ENCODE peak calls at places on chromosomes 4 and X, in ten cellular contexts. R is T-cell; X is NCI-H2171 treated with DMSO at 0.1 percent for 48 hours; T is right cardiac atrium; U is NCI-H1436; N is stimulated activated CD4-positive, alpha-beta T cell treated with anti-CD3 and anti-CD28 coated beads, TNF-alpha, amount 100 ng/mL, for 1 hour; S is GM12864; F is EH; G is DMS153; B is GM04504. Y is an unnamed sample.

GRCh38 chr4:7872264-7872771 is 67.3 kb downstream of the AFAP1 start:
- DNase-seq in R (no peak), X (peak; percentile 96), T (peak; percentile 86), U (no peak), N (no peak), S (no peak), F (peak; percentile 95), G (no peak), B (peak; percentile 88), Y (no peak)

GRCh38 chr4:133402616-133403015 is 253.5 kb downstream of the PCDH10 start:
- DNase-seq in R (no peak), X (no peak), T (no peak), U (no peak), N (no peak), S (no peak), F (peak; percentile 7), G (no peak), B (peak; percentile 1), Y (no peak)

GRCh38 chr4:104015680-104016079 is 295.9 kb upstream of the TACR3 start:
- DNase-seq in R (no peak), X (no peak), T (no peak), U (peak; percentile 41), N (no peak), S (no peak), F (no peak), G (peak; percentile 34), B (no peak), Y (no peak)

GRCh38 chr4:83709627-83710026 is 173.7 kb downstream of the GPAT3 start:
- DNase-seq in R (no peak), X (no peak), T (no peak), U (no peak), N (no peak), S (no peak), F (no peak), G (no peak), B (no peak), Y (no peak)

GRCh38 chr4:66266035-66266434 is 595.7 kb upstream of the EPHA5 start:
- DNase-seq in R (no peak), X (peak; percentile 19), T (no peak), U (no peak), N (no peak), S (no peak), F (no peak), G (no peak), B (no peak), Y (no peak)

GRCh38 chr4:42484630-42485029 is 87.3 kb downstream of the SHISA3 start:
- DNase-seq in R (no peak), X (no peak), T (no peak), U (no peak), N (no peak), S (no peak), F (no peak), G (no peak), B (no peak), Y (no peak)

GRCh38 chr4:109434007-109434792 is 585 bp downstream of the SEC24B start:
- DNase-seq in R (no peak), X (no peak), T (peak; percentile 80), U (no peak), N (no peak), S (no peak), F (peak; percentile 45), G (no peak), B (no peak), Y (peak; percentile 38)

GRCh38 chr4:155353923-155354540 is 22.7 kb downstream of the MAP9 start:
- DNase-seq in R (no peak), X (peak; percentile 3), T (peak; percentile 93), U (no peak), N (no peak), S (peak; percentile 15), F (peak; percentile 46), G (no peak), B (no peak), Y (peak; percentile 47)

GRCh38 chr4:160514126-160514525 is 1411.2 kb downstream of the RAPGEF2 start:
- DNase-seq in R (no peak), X (no peak), T (no peak), U (no peak), N (no peak), S (no peak), F (no peak), G (no peak), B (no peak), Y (no peak)

GRCh38 chr4:128388352-128388630 is 100.7 kb upstream of the PGRMC2 start:
- DNase-seq in R (no peak), X (no peak), T (no peak), U (no peak), N (no peak), S (no peak), F (peak; percentile 45), G (no peak), B (no peak), Y (no peak)

GRCh38 chr4:6463311-6464289 is 8.8 kb downstream of the PPP2R2C start:
- DNase-seq in R (no peak), X (no peak), T (no peak), U (no peak), N (no peak), S (no peak), F (no peak), G (no peak), B (no peak), Y (peak; percentile 6)

GRCh38 chrX:45172890-45173289 is 27.8 kb downstream of the DIPK2B start:
- DNase-seq in R (no peak), X (no peak), T (no peak), U (no peak), N (no peak), S (no peak), F (peak; percentile 7), G (no peak), B (peak; percentile 21), Y (no peak)

GRCh38 chr4:110778526-110778925 is 155.6 kb upstream of the PITX2 start:
- DNase-seq in R (no peak), X (no peak), T (no peak), U (no peak), N (no peak), S (no peak), F (peak; percentile 30), G (no peak), B (no peak), Y (no peak)

GRCh38 chrX:34147345-34147744 is 15.2 kb upstream of the FAM47A start:
- DNase-seq in R (no peak), X (no peak), T (no peak), U (no peak), N (no peak), S (no peak), F (no peak), G (no peak), B (no peak), Y (no peak)

GRCh38 chr4:181756451-181756850 is 486.8 kb upstream of the TENM3 start:
- DNase-seq in R (no peak), X (no peak), T (no peak), U (no peak), N (no peak), S (no peak), F (no peak), G (no peak), B (no peak), Y (no peak)

GRCh38 chr4:122553432-122553831 is 67.4 kb downstream of the IL21 start:
- DNase-seq in R (no peak), X (no peak), T (no peak), U (no peak), N (no peak), S (no peak), F (no peak), G (no peak), B (no peak), Y (no peak)

GRCh38 chr4:102552781-102553180 is 51.6 kb downstream of the NFKB1 start:
- DNase-seq in R (no peak), X (no peak), T (no peak), U (no peak), N (no peak), S (no peak), F (no peak), G (no peak), B (no peak), Y (no peak)

Y was measured in progenitor cell of endocrine pancreas.